ENCODE peak calls at places on chromosomes 13 and 19, in seven cellular contexts. One of them, this sample, is unnamed.

GRCh38 chr19:45505996-45506245 is 1.4 kb upstream of the VASP start:
- DNase-seq in A172: no peak
- DNase-seq in anterior cingulate cortex: no peak
- DNase-seq in PC-3: no peak
- DNase-seq in stimulated activated CD8-positive, alpha-beta memory T cell treated with anti-CD3 and anti-CD28 coated beads, Interleukin-2, amount 100 ng/mL, for 1 hour: no peak
- DNase-seq in frontal cortex: no peak
- DNase-seq in T-cell: no peak
- DNase-seq in this sample: no peak

GRCh38 chr19:49908480-49909420 is 12.1 kb upstream of the IL4I1 start:
- DNase-seq in T-cell: no peak
- DNase-seq in PC-3: no peak
- DNase-seq in stimulated activated CD8-positive, alpha-beta memory T cell treated with anti-CD3 and anti-CD28 coated beads, Interleukin-2, amount 100 ng/mL, for 1 hour: no peak
- DNase-seq in anterior cingulate cortex: no peak
- DNase-seq in frontal cortex: no peak
- DNase-seq in A172: no peak
- DNase-seq in this sample: no peak

GRCh38 chr19:18672606-18673337 is 10.7 kb upstream of the CRTC1 start:
- DNase-seq in stimulated activated CD8-positive, alpha-beta memory T cell treated with anti-CD3 and anti-CD28 coated beads, Interleukin-2, amount 100 ng/mL, for 1 hour: no peak
- DNase-seq in frontal cortex: no peak
- DNase-seq in T-cell: no peak
- DNase-seq in A172: no peak
- DNase-seq in PC-3: no peak
- DNase-seq in anterior cingulate cortex: no peak
- DNase-seq in this sample: no peak

GRCh38 chr13:78604782-78605611 is 1.6 kb upstream of the POU4F1 start:
- DNase-seq in A172: peak
- DNase-seq in anterior cingulate cortex: no peak
- DNase-seq in stimulated activated CD8-positive, alpha-beta memory T cell treated with anti-CD3 and anti-CD28 coated beads, Interleukin-2, amount 100 ng/mL, for 1 hour: no peak
- DNase-seq in frontal cortex: peak
- DNase-seq in T-cell: no peak
- DNase-seq in PC-3: no peak
- DNase-seq in this sample: no peak

GRCh38 chr19:19421326-19421725 is 15.9 kb downstream of the GATAD2A start:
- DNase-seq in stimulated activated CD8-positive, alpha-beta memory T cell treated with anti-CD3 and anti-CD28 coated beads, Interleukin-2, amount 100 ng/mL, for 1 hour: no peak
- DNase-seq in PC-3: no peak
- DNase-seq in frontal cortex: no peak
- DNase-seq in anterior cingulate cortex: no peak
- DNase-seq in A172: no peak
- DNase-seq in T-cell: no peak
- DNase-seq in this sample: no peak

GRCh38 chr19:16589917-16590316 is 17.7 kb upstream of the SLC35E1 start:
- DNase-seq in A172: no peak
- DNase-seq in PC-3: no peak
- DNase-seq in anterior cingulate cortex: no peak
- DNase-seq in T-cell: no peak
- DNase-seq in stimulated activated CD8-positive, alpha-beta memory T cell treated with anti-CD3 and anti-CD28 coated beads, Interleukin-2, amount 100 ng/mL, for 1 hour: no peak
- DNase-seq in frontal cortex: no peak
- DNase-seq in this sample: no peak

GRCh38 chr13:95553614-95554385 is 1.3 kb downstream of the CLDN10 start:
- DNase-seq in anterior cingulate cortex: no peak
- DNase-seq in stimulated activated CD8-positive, alpha-beta memory T cell treated with anti-CD3 and anti-CD28 coated beads, Interleukin-2, amount 100 ng/mL, for 1 hour: no peak
- DNase-seq in frontal cortex: no peak
- DNase-seq in PC-3: peak
- DNase-seq in A172: no peak
- DNase-seq in T-cell: no peak
- DNase-seq in this sample: no peak

GRCh38 chr19:30036154-30037129 is 94.4 kb downstream of the URI1 start:
- DNase-seq in frontal cortex: no peak
- DNase-seq in stimulated activated CD8-positive, alpha-beta memory T cell treated with anti-CD3 and anti-CD28 coated beads, Interleukin-2, amount 100 ng/mL, for 1 hour: no peak
- DNase-seq in T-cell: no peak
- DNase-seq in PC-3: no peak
- DNase-seq in anterior cingulate cortex: no peak
- DNase-seq in A172: no peak
- DNase-seq in this sample: peak

GRCh38 chr19:34364830-34365462 is at the start of gene GPI:
- DNase-seq in T-cell: peak
- DNase-seq in A172: peak
- DNase-seq in PC-3: peak
- DNase-seq in anterior cingulate cortex: peak
- DNase-seq in frontal cortex: peak
- DNase-seq in stimulated activated CD8-positive, alpha-beta memory T cell treated with anti-CD3 and anti-CD28 coated beads, Interleukin-2, amount 100 ng/mL, for 1 hour: peak
- DNase-seq in this sample: peak

GRCh38 chr13:40318366-40318765 is 348.1 kb downstream of the FOXO1 start:
- DNase-seq in frontal cortex: no peak
- DNase-seq in stimulated activated CD8-positive, alpha-beta memory T cell treated with anti-CD3 and anti-CD28 coated beads, Interleukin-2, amount 100 ng/mL, for 1 hour: no peak
- DNase-seq in T-cell: no peak
- DNase-seq in A172: no peak
- DNase-seq in anterior cingulate cortex: no peak
- DNase-seq in PC-3: no peak
- DNase-seq in this sample: no peak

GRCh38 chr19:42198676-42199439 is 18.6 kb downstream of the DEDD2 start:
- DNase-seq in frontal cortex: no peak
- DNase-seq in stimulated activated CD8-positive, alpha-beta memory T cell treated with anti-CD3 and anti-CD28 coated beads, Interleukin-2, amount 100 ng/mL, for 1 hour: peak
- DNase-seq in T-cell: peak
- DNase-seq in anterior cingulate cortex: no peak
- DNase-seq in A172: no peak
- DNase-seq in PC-3: no peak
- DNase-seq in this sample: no peak

GRCh38 chr19:16655727-16656126 is 4.2 kb downstream of the SMIM7 start:
- DNase-seq in anterior cingulate cortex: no peak
- DNase-seq in A172: no peak
- DNase-seq in T-cell: no peak
- DNase-seq in stimulated activated CD8-positive, alpha-beta memory T cell treated with anti-CD3 and anti-CD28 coated beads, Interleukin-2, amount 100 ng/mL, for 1 hour: no peak
- DNase-seq in PC-3: no peak
- DNase-seq in frontal cortex: no peak
- DNase-seq in this sample: no peak

GRCh38 chr13:25231537-25231936 is 55.8 kb downstream of the MTMR6 start:
- DNase-seq in T-cell: no peak
- DNase-seq in A172: no peak
- DNase-seq in frontal cortex: no peak
- DNase-seq in PC-3: no peak
- DNase-seq in anterior cingulate cortex: no peak
- DNase-seq in stimulated activated CD8-positive, alpha-beta memory T cell treated with anti-CD3 and anti-CD28 coated beads, Interleukin-2, amount 100 ng/mL, for 1 hour: no peak
- DNase-seq in this sample: no peak